ENCODE peak calls at places on chromosomes 16 and 17, in five cellular contexts. A, B, R, L and D are unnamed samples.

GRCh38 chr16:10558746-10559641 is 21.4 kb downstream of the EMP2 start:
- DNase-seq in A (peak; percentile 45), B (no peak), R (no peak), L (no peak), D (no peak)

GRCh38 chr17:3796822-3797170 is 4.2 kb downstream of the ITGAE start:
- DNase-seq in A (no peak), B (no peak), R (peak; percentile 56), L (no peak), D (no peak)

GRCh38 chr16:53216798-53217197 is 162.0 kb downstream of the CHD9 start:
- DNase-seq in A (no peak), B (no peak), R (no peak), L (no peak), D (no peak)

GRCh38 chr16:3158014-3158497 is 23.2 kb downstream of the ZNF213 start:
- DNase-seq in A (no peak), B (no peak), R (no peak), L (no peak), D (no peak)

GRCh38 chr17:29089601-29090044 is 46.7 kb downstream of the PIPOX start:
- DNase-seq in A (no peak), B (no peak), R (no peak), L (peak; percentile 51), D (no peak)

GRCh38 chr16:58331024-58331707 is 36.3 kb upstream of the PRSS54 start:
- DNase-seq in A (no peak), B (no peak), R (no peak), L (no peak), D (no peak)

GRCh38 chr17:16443390-16444257 is 28.3 kb downstream of the TRPV2 start:
- DNase-seq in A (no peak), B (no peak), R (no peak), L (no peak), D (no peak)

GRCh38 chr17:13016881-13017622 is 775 bp downstream of the ELAC2 start:
- DNase-seq in A (no peak), B (no peak), R (no peak), L (no peak), D (no peak)

GRCh38 chr16:18582902-18583301 is 21.0 kb upstream of the NOMO2 start:
- DNase-seq in A (no peak), B (no peak), R (no peak), L (no peak), D (no peak)

GRCh38 chr17:49349535-49349934 is 12.5 kb downstream of the ZNF652 start:
- DNase-seq in A (no peak), B (no peak), R (no peak), L (no peak), D (no peak)

GRCh38 chr17:71496552-71496951 is 624.3 kb upstream of the SOX9 start:
- DNase-seq in A (no peak), B (no peak), R (no peak), L (no peak), D (no peak)

GRCh38 chr17:39618252-39618913 is 8.4 kb upstream of the PPP1R1B start:
- DNase-seq in A (peak; percentile 9), B (no peak), R (no peak), L (no peak), D (no peak)

GRCh38 chr16:54287758-54288591 is 1.4 kb upstream of the IRX3 start:
- DNase-seq in A (no peak), B (no peak), R (no peak), L (no peak), D (no peak)

GRCh38 chr17:50055426-50056216 is at the start of gene ITGA3:
- DNase-seq in A (peak; percentile 76), B (peak; percentile 55), R (peak; percentile 33), L (peak; percentile 48), D (peak; percentile 61)